ENCODE peak calls at places on chromosomes 1 and 21, in five cellular contexts. Z is GM23338, E is PC-9, V is hepatocyte, M is fibroblast of lung. N is an unnamed sample.

GRCh38 chr1:174021611-174022079 is 512 bp downstream of the RC3H1 start:
- DNase-seq in Z (peak), E (no peak), V (peak), M (peak), N (peak)

GRCh38 chr1:110912784-110913183 is 39.8 kb downstream of the CD53 start:
- DNase-seq in Z (no peak), E (no peak), V (no peak), M (no peak), N (no peak)

GRCh38 chr1:48190893-48191292 is 31.6 kb upstream of the SLC5A9 start:
- DNase-seq in Z (no peak), E (no peak), V (no peak), M (no peak), N (no peak)

GRCh38 chr1:161374373-161374772 is 6.7 kb upstream of the CFAP126 start:
- DNase-seq in Z (peak), E (no peak), V (no peak), M (no peak), N (peak)

GRCh38 chr21:35922618-35923017 is 137.7 kb downstream of the SETD4 start:
- DNase-seq in Z (no peak), E (no peak), V (no peak), M (peak), N (peak)

GRCh38 chr1:163875927-163876320 is 554.2 kb downstream of the NUF2 start:
- DNase-seq in Z (no peak), E (no peak), V (no peak), M (peak), N (peak)

GRCh38 chr1:1344672-1345361 is 4.4 kb downstream of the DVL1 start:
- DNase-seq in Z (no peak), E (peak), V (peak), M (peak), N (peak)

GRCh38 chr1:183652547-183653467 is at the start of gene APOBEC4:
- DNase-seq in Z (no peak), E (no peak), V (peak), M (no peak), N (no peak)

GRCh38 chr1:235293322-235293942 is 34.5 kb downstream of the ARID4B start:
- DNase-seq in Z (no peak), E (no peak), V (no peak), M (no peak), N (no peak)

GRCh38 chr1:245266105-245266504 is 111.3 kb downstream of the KIF26B start:
- DNase-seq in Z (no peak), E (no peak), V (no peak), M (no peak), N (no peak)

GRCh38 chr1:101235241-101235695 is 1.6 kb upstream of the S1PR1 start:
- DNase-seq in Z (peak), E (no peak), V (no peak), M (no peak), N (peak)

GRCh38 chr21:36217711-36218110 is 61.1 kb downstream of the DOP1B start:
- DNase-seq in Z (no peak), E (no peak), V (no peak), M (no peak), N (no peak)

GRCh38 chr1:23799570-23800395 is 771 bp downstream of the GALE start:
- DNase-seq in Z (peak), E (peak), V (peak), M (peak), N (peak)

GRCh38 chr1:37317870-37318431 is 156.4 kb upstream of the ZC3H12A start:
- DNase-seq in Z (peak), E (no peak), V (no peak), M (no peak), N (no peak)
- TF ChIP-seq EZH2 in Z (no peak), E (no peak), V (no peak), M (no peak), N (no peak)

GRCh38 chr1:22025368-22026154 is 24.1 kb downstream of the CELA3A start:
- DNase-seq in Z (peak), E (peak), V (peak), M (peak), N (peak)
- H2AFZ ChIP-seq in Z (peak), E (peak), V (peak), M (peak), N (peak)

DNA sequence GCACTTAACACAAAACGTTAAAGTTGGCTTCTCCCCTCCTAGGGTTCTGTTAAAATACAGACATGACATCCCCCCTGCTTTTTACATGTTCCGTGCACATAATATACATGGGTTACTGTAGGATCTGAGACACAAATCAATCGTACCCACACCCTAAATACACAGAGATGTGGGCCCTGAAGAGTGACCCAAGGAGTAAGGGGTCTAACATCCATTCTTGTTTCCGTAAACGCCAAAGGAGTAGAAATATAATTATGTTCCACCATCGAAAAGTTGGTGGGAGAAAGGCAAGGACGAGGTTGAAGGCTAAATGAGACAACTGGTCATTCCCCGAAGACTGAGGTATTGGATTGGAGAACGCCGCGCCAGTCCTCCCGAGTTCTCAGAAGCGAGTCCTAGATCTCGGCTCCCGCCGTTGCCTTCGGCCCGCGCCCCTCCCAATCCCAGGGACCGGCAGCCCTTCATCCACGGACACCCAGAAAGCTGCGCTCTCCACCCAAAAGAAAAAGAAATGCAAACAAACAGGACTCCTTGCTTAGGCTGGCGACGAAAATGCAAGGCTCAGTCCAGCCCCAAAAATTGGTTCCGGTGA is 1.2 kb downstream of the TBX15 start:
- DNase-seq in Z (peak), E (no peak), V (no peak), M (no peak), N (peak)
- TF ChIP-seq EZH2 in Z (peak), E (no peak), V (no peak), M (peak), N (no peak)

GRCh38 chr1:20486457-20487235 is 636 bp upstream of the CAMK2N1 start:
- DNase-seq in Z (peak), E (peak), V (peak), M (peak), N (peak)
- H2AFZ ChIP-seq in Z (peak), E (peak), V (peak), M (peak), N (peak)

DNA sequence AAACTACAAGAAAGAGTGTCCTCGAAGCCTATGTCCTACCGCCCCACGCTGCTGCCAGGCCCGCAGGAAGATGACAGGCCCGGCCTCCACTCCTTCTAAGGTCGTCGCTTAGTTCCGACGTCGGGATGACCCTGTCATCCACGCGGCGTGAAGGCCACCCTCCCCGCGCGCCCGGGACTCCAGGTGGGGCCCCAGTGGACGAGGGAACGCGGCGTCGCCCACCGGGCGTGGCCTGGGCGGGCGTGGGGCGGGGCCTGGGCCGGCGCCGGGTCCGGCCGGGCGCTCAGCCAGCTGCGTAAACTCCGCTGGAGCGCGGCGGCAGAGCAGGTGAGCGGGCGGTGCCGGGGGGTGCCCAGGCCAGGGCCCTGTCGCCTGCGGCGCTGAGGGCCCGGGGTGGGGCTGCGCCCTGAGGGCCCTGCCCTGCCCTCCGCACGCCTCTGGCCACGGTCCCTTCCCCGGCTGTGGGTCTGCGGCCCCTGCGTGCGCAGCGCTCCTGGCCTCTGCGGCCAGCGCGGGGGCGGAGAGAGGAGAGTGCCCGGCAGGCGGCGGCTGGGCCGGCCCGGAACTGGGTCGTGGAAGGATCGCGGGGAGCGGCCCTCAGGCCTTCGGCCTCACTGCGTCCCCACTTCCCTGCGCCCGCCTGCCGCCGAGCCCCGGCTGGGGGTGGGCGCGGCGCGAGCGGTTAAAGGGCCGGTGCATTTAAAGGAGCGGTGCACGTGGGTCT is at the start of gene PSEN2:
- DNase-seq in Z (peak), E (peak), V (peak), M (peak), N (peak)
- TF ChIP-seq EZH2 in Z (no peak), E (no peak), V (no peak), M (no peak), N (no peak)

GRCh38 chr1:201455098-201455497 is 13.9 kb downstream of the PHLDA3 start:
- DNase-seq in Z (no peak), E (no peak), V (peak), M (no peak), N (no peak)

GRCh38 chr1:201459052-201459451 is 9.9 kb downstream of the PHLDA3 start:
- DNase-seq in Z (no peak), E (no peak), V (no peak), M (no peak), N (no peak)

GRCh38 chr1:201457508-201457960 is 11.5 kb downstream of the PHLDA3 start:
- DNase-seq in Z (no peak), E (no peak), V (no peak), M (peak), N (peak)

GRCh38 chr1:201454568-201454967 is 14.4 kb downstream of the PHLDA3 start:
- DNase-seq in Z (no peak), E (no peak), V (no peak), M (no peak), N (no peak)

DNA sequence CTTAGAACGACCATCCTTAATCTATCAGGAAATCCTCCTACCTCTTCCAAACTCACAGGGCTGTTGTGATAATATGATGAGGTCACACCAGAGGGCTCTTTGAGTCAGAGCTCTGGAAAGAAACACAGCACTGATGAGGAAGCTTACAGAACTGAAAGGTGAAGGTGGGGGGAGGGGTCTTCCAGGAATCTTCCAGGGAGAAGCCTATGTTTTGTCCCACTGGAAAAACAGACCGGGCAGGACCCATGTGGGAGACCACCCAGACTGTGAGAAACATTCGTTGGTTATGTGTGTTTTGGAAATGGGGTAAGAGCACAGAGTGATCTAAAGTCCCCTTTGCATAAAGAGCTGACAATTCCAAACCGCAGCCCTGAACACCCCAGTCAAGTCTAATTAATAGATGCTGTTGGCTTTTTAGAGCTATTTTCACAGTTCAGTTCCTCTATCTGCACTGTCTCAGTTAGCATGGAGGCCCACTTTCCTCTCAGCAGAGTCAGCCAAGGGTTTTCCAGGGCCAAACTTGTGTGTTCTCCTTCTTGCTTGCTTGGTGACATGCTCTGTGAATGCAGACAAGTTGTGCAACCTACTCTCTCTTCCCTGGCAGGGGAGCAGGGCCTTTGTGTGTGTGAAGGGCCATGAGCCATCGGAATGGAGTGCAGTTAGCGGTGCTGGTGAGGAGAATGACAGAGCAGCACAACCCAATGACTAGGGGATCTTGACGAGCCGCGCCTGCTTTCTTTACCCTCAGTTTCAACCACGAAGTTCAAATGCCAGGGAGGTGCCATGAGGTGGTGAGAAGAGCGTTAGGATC is 12.3 kb downstream of the PHLDA3 start:
- DNase-seq in Z (no peak), E (peak), V (peak), M (peak), N (peak)
- H2AFZ ChIP-seq in Z (peak), E (no peak), V (no peak), M (no peak), N (no peak)

DNA sequence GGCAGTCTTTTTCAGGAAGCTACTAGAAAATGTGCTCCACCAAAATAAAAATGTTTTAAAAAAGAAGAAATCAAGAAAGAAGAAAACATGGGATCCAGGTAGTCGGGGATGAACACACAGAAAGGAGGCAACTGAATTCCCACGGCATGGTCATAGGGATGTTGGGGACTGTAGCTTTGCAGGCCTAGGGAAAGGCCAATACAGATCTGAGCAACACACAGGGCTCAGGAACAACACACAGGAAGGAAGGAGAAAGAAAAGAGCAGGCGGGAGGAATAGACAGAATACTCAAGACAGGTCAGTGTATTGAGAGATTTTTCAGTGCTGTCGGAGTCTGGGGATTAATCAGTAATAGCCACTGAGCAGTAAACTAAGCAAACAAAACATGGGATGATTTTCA is 142.7 kb upstream of the SYT6 start:
- DNase-seq in Z (no peak), E (no peak), V (no peak), M (no peak), N (no peak)
- TF ChIP-seq EZH2 in Z (no peak), E (no peak), V (no peak), M (no peak), N (no peak)

GRCh38 chr21:46668381-46668780 is 32.9 kb downstream of the PRMT2 start:
- DNase-seq in Z (no peak), E (no peak), V (no peak), M (no peak), N (no peak)
- H2AFZ ChIP-seq in Z (peak), E (no peak), V (peak), M (no peak), N (peak)